ENCODE peak calls at places on chromosome 20, in ten cellular contexts. Y is ovary, S is hepatocyte, L is right atrium auricular region, U is gastrocnemius medialis, F is GM06990, Z is A673, Q is tibial artery, B is SJSA1, R is fibroblast of lung. E is an unnamed sample. For H3K36me3, the result is how much of the 10 kb centered on the place peaks cover.

GRCh38 chr20:4897600-4897999 is 103.7 kb downstream of the SLC23A2 start:
- DNase-seq in Y (no peak), S (no peak), L (no peak), U (no peak), F (no peak), Z (no peak), Q (no peak), B (no peak), R (no peak), E (no peak)

GRCh38 chr20:37297066-37297736 is 7.7 kb downstream of the MANBAL start:
- DNase-seq in Y (no peak), S (no peak), L (no peak), U (no peak), F (no peak), Z (no peak), Q (no peak), B (no peak), R (peak), E (no peak)

GRCh38 chr20:43721429-43722152 is 5.2 kb downstream of the GTSF1L start:
- DNase-seq in Y (no peak), S (no peak), L (no peak), U (no peak), F (no peak), Z (no peak), Q (no peak), B (no peak), R (no peak), E (no peak)

GRCh38 chr20:13212750-13213149 is 8.3 kb upstream of the ISM1 start:
- DNase-seq in Y (no peak), S (no peak), L (no peak), U (no peak), F (no peak), Z (no peak), Q (no peak), B (no peak), R (peak), E (no peak)

GRCh38 chr20:47062226-47062880 is 167.7 kb downstream of the EYA2 start:
- DNase-seq in Y (no peak), S (no peak), L (no peak), U (no peak), F (no peak), Z (no peak), Q (no peak), B (no peak), R (no peak), E (no peak)

GRCh38 chr20:44217342-44218092 is 6.9 kb upstream of the OSER1 start:
- DNase-seq in Y (peak), S (peak), L (peak), U (peak), F (no peak), Z (peak), Q (peak), B (peak), R (peak), E (peak)

GRCh38 chr20:43568706-43569105 is 9.9 kb downstream of the SGK2 start:
- DNase-seq in Y (no peak), S (no peak), L (no peak), U (no peak), F (no peak), Z (no peak), Q (no peak), B (no peak), R (no peak), E (no peak)

GRCh38 chr20:59269396-59270025 is 30.9 kb upstream of the EDN3 start:
- DNase-seq in Y (no peak), S (no peak), L (no peak), U (no peak), F (no peak), Z (no peak), Q (no peak), B (no peak), R (no peak), E (no peak)

GRCh38 chr20:45419188-45420091 is 3.5 kb downstream of the PIGT start:
- DNase-seq in Y (no peak), S (no peak), L (peak), U (no peak), F (peak), Z (no peak), Q (peak), B (peak), R (peak), E (peak)

GRCh38 chr20:36214684-36215256 is 21.5 kb upstream of the AAR2 start:
- DNase-seq in Y (no peak), S (peak), L (no peak), U (no peak), F (no peak), Z (peak), Q (no peak), B (no peak), R (peak), E (no peak)

GRCh38 chr20:23637282-23638221 is at the start of gene CST3:
- DNase-seq in Y (peak), S (peak), L (peak), U (peak), F (peak), Z (peak), Q (peak), B (peak), R (peak), E (peak)

GRCh38 chr20:50919567-50919966 is 11.7 kb downstream of the ADNP start:
- DNase-seq in Y (peak), S (peak), L (peak), U (no peak), F (no peak), Z (peak), Q (peak), B (no peak), R (peak), E (peak)

GRCh38 chr20:36270744-36271638 is 34.7 kb downstream of the AAR2 start:
- DNase-seq in Y (no peak), S (no peak), L (no peak), U (no peak), F (no peak), Z (no peak), Q (no peak), B (no peak), R (no peak), E (no peak)

GRCh38 chr20:59082077-59082740 is 39.6 kb upstream of the PRELID3B start:
- DNase-seq in Y (no peak), S (no peak), L (no peak), U (no peak), F (no peak), Z (peak), Q (no peak), B (no peak), R (peak), E (no peak)

GRCh38 chr20:47493175-47493953 is 8.3 kb upstream of the NCOA3 start:
- DNase-seq in Y (peak), S (peak), L (peak), U (peak), F (no peak), Z (peak), Q (peak), B (no peak), R (peak), E (peak)

GRCh38 chr20:49620364-49621240 is 52.7 kb upstream of the PTGIS start:
- DNase-seq in Y (no peak), S (no peak), L (no peak), U (no peak), F (peak), Z (no peak), Q (no peak), B (no peak), R (no peak), E (no peak)

GRCh38 chr20:20207872-20208271 is 155.5 kb downstream of the CFAP61 start:
- DNase-seq in Y (no peak), S (no peak), L (no peak), U (no peak), F (no peak), Z (no peak), Q (no peak), B (no peak), R (no peak), E (no peak)

GRCh38 chr20:56710125-56710524 is 81.0 kb downstream of the TFAP2C start:
- DNase-seq in Y (no peak), S (no peak), L (no peak), U (no peak), F (no peak), Z (no peak), Q (no peak), B (no peak), R (no peak), E (no peak)

GRCh38 chr20:25054133-25054820 is 3.7 kb downstream of the ACSS1 start:
- DNase-seq in Y (no peak), S (no peak), L (no peak), U (no peak), F (no peak), Z (no peak), Q (no peak), B (no peak), R (no peak), E (peak)

GRCh38 chr20:23125625-23126191 is 39.6 kb upstream of the CD93 start:
- DNase-seq in Y (no peak), S (peak), L (no peak), U (peak), F (no peak), Z (no peak), Q (peak), B (no peak), R (peak), E (peak)

GRCh38 chr20:47315339-47315662 is 41.2 kb downstream of the ZMYND8 start:
- DNase-seq in Y (peak), S (no peak), L (no peak), U (no peak), F (no peak), Z (peak), Q (peak), B (no peak), R (peak), E (no peak)

GRCh38 chr20:63495167-63495720 is 3.6 kb downstream of the EEF1A2 start:
- DNase-seq in Y (no peak), S (no peak), L (no peak), U (no peak), F (no peak), Z (no peak), Q (no peak), B (no peak), R (no peak), E (no peak)

GRCh38 chr20:63497138-63497945 is 1.5 kb downstream of the EEF1A2 start:
- DNase-seq in Y (no peak), S (no peak), L (no peak), U (peak), F (no peak), Z (no peak), Q (no peak), B (no peak), R (no peak), E (no peak)

GRCh38 chr20:63495771-63496403 is 3.0 kb downstream of the EEF1A2 start:
- DNase-seq in Y (peak), S (peak), L (no peak), U (no peak), F (no peak), Z (peak), Q (peak), B (no peak), R (peak), E (peak)

GRCh38 chr20:63497946-63498935 is 642 bp downstream of the EEF1A2 start:
- DNase-seq in Y (peak), S (peak), L (no peak), U (peak), F (no peak), Z (no peak), Q (no peak), B (peak), R (peak), E (peak)

DNA sequence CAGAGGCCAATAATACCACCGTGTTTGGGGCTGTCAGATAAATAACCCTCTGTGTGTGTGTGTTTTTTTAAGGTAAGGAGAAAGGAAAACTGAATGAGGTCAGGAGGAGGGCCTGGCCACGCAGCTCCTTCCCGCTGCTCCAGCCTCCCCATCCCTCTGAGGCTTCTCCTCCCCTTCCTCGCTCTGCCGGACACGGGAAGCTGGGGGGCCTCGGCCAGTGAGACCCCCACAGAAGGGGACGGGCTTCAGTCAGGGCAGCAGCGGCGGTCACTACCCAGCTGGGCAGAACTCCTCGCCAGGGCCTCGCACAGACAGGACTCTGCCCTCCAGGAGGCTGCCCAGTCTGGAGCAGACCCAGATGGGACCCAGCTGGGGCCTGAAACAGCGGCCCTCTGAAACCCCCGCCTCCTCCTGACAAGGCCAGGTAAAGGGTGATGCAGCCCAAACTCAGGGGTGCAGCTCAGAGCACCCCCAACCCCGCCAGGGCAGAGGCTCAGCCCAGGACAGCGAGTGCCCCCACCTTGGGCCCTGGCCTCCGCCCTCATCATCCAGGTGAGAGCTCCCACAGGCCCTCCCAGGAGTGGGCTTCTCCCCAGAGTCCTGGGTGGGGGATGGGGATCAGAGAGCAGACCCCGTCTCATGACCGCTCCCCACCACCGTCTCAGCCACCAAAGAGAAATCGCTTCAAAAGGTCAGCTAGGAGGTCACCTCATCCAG is 2.3 kb downstream of the EEF1A2 start:
- DNase-seq in Y (no peak), S (no peak), L (no peak), U (no peak), F (no peak), Z (no peak), Q (no peak), B (peak), R (no peak), E (peak)
- H3K4me3 ChIP-seq in Y (peak), S (no peak), L (peak), U (peak), F (peak), Z (no peak), Q (peak), B (no peak), R (no peak), E (no peak)

GRCh38 chr20:52076164-52076563 is 115.4 kb downstream of the ZFP64 start:
- DNase-seq in Y (no peak), S (no peak), L (no peak), U (no peak), F (no peak), Z (peak), Q (no peak), B (no peak), R (peak), E (no peak)

GRCh38 chr20:52071136-52071535 is 120.4 kb downstream of the ZFP64 start:
- DNase-seq in Y (no peak), S (no peak), L (no peak), U (no peak), F (no peak), Z (no peak), Q (no peak), B (no peak), R (no peak), E (no peak)

GRCh38 chr20:52078289-52078688 is 113.3 kb downstream of the ZFP64 start:
- DNase-seq in Y (no peak), S (no peak), L (no peak), U (no peak), F (no peak), Z (no peak), Q (no peak), B (no peak), R (no peak), E (no peak)

GRCh38 chr20:52081066-52081465 is 110.5 kb downstream of the ZFP64 start:
- DNase-seq in Y (no peak), S (no peak), L (no peak), U (no peak), F (no peak), Z (no peak), Q (no peak), B (no peak), R (no peak), E (no peak)

GRCh38 chr20:52075400-52075799 is 116.2 kb downstream of the ZFP64 start:
- DNase-seq in Y (no peak), S (no peak), L (no peak), U (no peak), F (no peak), Z (no peak), Q (no peak), B (no peak), R (no peak), E (no peak)
- H3K36me3 ChIP-seq in Y (under half), S (under half), L (under half), U (under half), F (under half), Z (under half), Q (under half), B (under half), R (under half), E (under half)

DNA sequence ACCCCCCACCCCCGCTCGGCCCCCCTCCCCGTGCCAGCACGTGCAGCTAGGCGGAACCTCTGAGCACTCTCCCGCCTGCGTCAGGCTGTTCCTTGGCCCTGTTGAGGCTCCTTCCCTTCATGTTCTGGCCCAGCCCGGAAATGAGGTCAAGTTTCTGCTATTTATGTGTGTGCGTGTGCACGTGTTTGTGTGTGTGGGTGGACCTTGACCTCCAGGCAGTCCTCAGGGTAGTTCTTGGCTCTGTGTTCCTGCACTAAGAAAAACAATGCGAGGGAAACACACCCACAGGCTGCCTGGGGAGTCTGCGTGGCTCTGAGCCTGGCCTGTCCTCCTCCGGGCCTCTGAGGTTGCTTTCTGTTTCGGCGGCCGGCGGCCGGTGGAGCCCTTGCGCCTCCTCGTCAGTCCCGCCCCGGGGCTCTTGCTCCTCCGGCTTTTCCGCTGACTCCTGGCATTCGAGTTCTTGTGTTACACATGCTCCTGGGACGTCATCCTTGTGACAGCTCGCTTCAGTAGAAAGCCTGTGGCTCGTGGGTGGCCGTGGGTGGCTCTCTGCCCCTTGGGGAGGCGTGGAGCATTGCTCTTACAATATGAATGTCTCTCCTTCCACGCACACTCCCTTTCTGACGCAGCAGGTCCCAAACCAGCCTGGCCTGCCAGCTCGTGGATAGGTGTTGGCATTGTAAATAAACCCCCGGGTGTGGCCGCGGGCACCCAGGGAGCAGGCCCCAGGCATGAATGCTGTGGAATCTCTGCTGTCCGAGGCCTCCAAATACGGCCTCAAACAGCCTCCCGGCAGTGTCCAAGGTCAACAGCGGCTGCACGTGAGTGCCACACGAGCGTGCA is 10.0 kb downstream of the SLCO4A1 start:
- DNase-seq in Y (peak), S (peak), L (peak), U (peak), F (peak), Z (peak), Q (peak), B (peak), R (peak), E (peak)
- H3K4me3 ChIP-seq in Y (peak), S (no peak), L (peak), U (peak), F (peak), Z (no peak), Q (peak), B (peak), R (peak), E (no peak)

GRCh38 chr20:1451092-1451491 is 15.6 kb downstream of the NSFL1C start:
- DNase-seq in Y (no peak), S (no peak), L (no peak), U (no peak), F (no peak), Z (no peak), Q (no peak), B (no peak), R (peak), E (no peak)
- H3K36me3 ChIP-seq in Y (under half), S (under half), L (half or more), U (half or more), F (under half), Z (half or more), Q (half or more), B (half or more), R (under half), E (half or more)

E was measured in body of pancreas.